ENCODE peak calls at places on chromosomes 16 and 17, in nine cellular contexts. Y, I, U, H, E, P, C, M and O are unnamed samples.

GRCh38 chr16:56824804-56825203 is 40.2 kb upstream of the SLC12A3 start:
- DNase-seq in C (no peak), M (no peak), E (no peak), P (no peak), I (no peak), U (no peak), Y (no peak), H (no peak), O (no peak)

GRCh38 chr17:28741358-28742349 is 2.2 kb upstream of the TRAF4 start:
- DNase-seq in P (no peak), M (no peak), U (peak; percentile 93), Y (no peak), H (no peak), I (no peak), E (no peak), C (no peak), O (no peak)

GRCh38 chr16:68367034-68367433 is 56.2 kb downstream of the PRMT7 start:
- DNase-seq in P (no peak), H (no peak), C (no peak), Y (peak; percentile 48), I (peak; percentile 30), M (no peak), E (no peak), U (peak; percentile 62), O (no peak)

GRCh38 chr17:62627904-62628603 is 584 bp downstream of the MRC2 start:
- DNase-seq in C (peak; percentile 61), M (peak; percentile 32), U (no peak), I (no peak), P (peak; percentile 85), E (no peak), H (no peak), Y (no peak), O (peak; percentile 49)

GRCh38 chr17:56112086-56112485 is 41.2 kb upstream of the ANKFN1 start:
- DNase-seq in M (no peak), E (no peak), H (no peak), Y (no peak), I (no peak), P (no peak), U (no peak), C (no peak), O (no peak)

GRCh38 chr17:68491864-68492263 is 20.4 kb upstream of the PRKAR1A start:
- DNase-seq in E (peak; percentile 68), H (no peak), C (no peak), I (peak; percentile 14), U (no peak), P (peak; percentile 48), M (peak; percentile 72), Y (peak; percentile 57), O (peak; percentile 29)

GRCh38 chr16:69930117-69930776 is 20.9 kb upstream of the CLEC18A start:
- DNase-seq in M (no peak), E (peak; percentile 60), C (peak; percentile 56), H (no peak), I (peak; percentile 32), P (peak; percentile 60), U (peak; percentile 68), Y (peak; percentile 45), O (peak; percentile 74)

GRCh38 chr16:47413041-47413440 is 47.8 kb downstream of the ITFG1 start:
- DNase-seq in Y (no peak), H (no peak), U (no peak), I (no peak), M (no peak), C (no peak), P (no peak), E (no peak), O (no peak)

GRCh38 chr17:8467527-8467926 is 31.8 kb downstream of the NDEL1 start:
- DNase-seq in M (no peak), P (no peak), U (no peak), H (no peak), E (no peak), C (no peak), I (no peak), Y (no peak), O (no peak)

GRCh38 chr17:8466466-8466865 is 30.8 kb downstream of the NDEL1 start:
- DNase-seq in M (no peak), C (no peak), P (no peak), I (no peak), E (no peak), H (no peak), U (no peak), Y (no peak), O (no peak)

GRCh38 chr17:8466873-8467272 is 31.2 kb downstream of the NDEL1 start:
- DNase-seq in C (no peak), H (no peak), U (no peak), P (no peak), Y (no peak), I (no peak), M (no peak), E (no peak), O (no peak)

GRCh38 chr17:8468988-8469387 is 33.3 kb downstream of the NDEL1 start:
- DNase-seq in P (no peak), E (no peak), C (no peak), M (no peak), H (no peak), Y (no peak), I (no peak), U (no peak), O (no peak)

DNA sequence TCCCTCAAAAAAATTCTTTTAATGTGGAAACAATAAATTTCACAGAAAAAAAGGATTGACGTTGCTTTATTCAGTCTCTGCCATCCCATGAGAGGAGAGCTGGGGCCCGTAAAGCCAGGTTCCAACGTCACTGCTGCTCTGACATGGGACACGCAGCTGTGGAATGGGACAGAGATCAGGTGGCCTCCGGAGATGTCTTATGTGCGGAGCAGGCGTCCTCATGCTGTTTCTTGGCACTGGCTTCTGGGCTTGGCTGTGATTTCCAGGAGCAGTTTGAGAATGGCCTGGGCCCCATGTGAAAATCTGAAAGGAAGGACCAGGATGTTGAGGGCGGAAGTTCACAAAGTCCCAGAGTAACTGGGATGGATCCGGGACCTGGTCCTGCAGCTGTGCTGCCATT is 32.4 kb downstream of the NDEL1 start:
- DNase-seq in E (no peak), M (no peak), P (no peak), C (peak; percentile 63), H (no peak), U (no peak), Y (no peak), I (no peak), O (no peak)
- H3K4me1 ChIP-seq in E (no peaks in the 10 kb centered on the region), M (peaks cover 10% of the 10 kb centered on the region), P (peaks cover 19% of the 10 kb centered on the region), C (peaks cover 23% of the 10 kb centered on the region), H (peaks cover 10% of the 10 kb centered on the region), U (no peaks in the 10 kb centered on the region), Y (peaks cover 41% of the 10 kb centered on the region), I (no peaks in the 10 kb centered on the region), O (peaks cover 10% of the 10 kb centered on the region)

GRCh38 chr16:88074041-88074440 is 122.8 kb downstream of the BANP start:
- DNase-seq in E (no peak), I (no peak), M (no peak), C (no peak), Y (no peak), U (no peak), P (no peak), H (no peak), O (no peak)

GRCh38 chr16:88076211-88076931 is 125.1 kb downstream of the BANP start:
- DNase-seq in I (no peak), P (no peak), M (no peak), E (no peak), Y (no peak), H (no peak), U (no peak), C (no peak), O (no peak)

GRCh38 chr16:88073201-88073721 is 122.0 kb downstream of the BANP start:
- DNase-seq in U (no peak), P (no peak), E (no peak), Y (no peak), C (no peak), H (no peak), M (no peak), I (no peak), O (no peak)

GRCh38 chr16:88077328-88078108 is 126.3 kb downstream of the BANP start:
- DNase-seq in Y (no peak), M (peak; percentile 39), C (no peak), E (no peak), P (no peak), U (no peak), H (no peak), I (no peak), O (peak; percentile 45)

GRCh38 chr16:88078111-88078775 is 127.0 kb downstream of the BANP start:
- DNase-seq in Y (no peak), I (no peak), M (no peak), E (no peak), P (no peak), U (no peak), C (no peak), H (no peak), O (no peak)
- H3K27ac ChIP-seq in Y (no peak overlapping the region), I (no peak overlapping the region), M (peak overlapping the region; percentile 45), E (no peak overlapping the region), P (no peak overlapping the region), U (no peak overlapping the region), C (no peak overlapping the region), H (no peak overlapping the region), O (no peak overlapping the region)

GRCh38 chr17:27385626-27386025 is 70.6 kb upstream of the KSR1 start:
- DNase-seq in Y (no peak), M (no peak), I (no peak), U (no peak), C (no peak), E (no peak), H (no peak), P (no peak), O (no peak)

GRCh38 chr17:27384721-27385120 is 71.5 kb upstream of the KSR1 start:
- DNase-seq in C (no peak), E (no peak), M (no peak), P (no peak), Y (no peak), I (no peak), H (no peak), U (no peak), O (no peak)

GRCh38 chr17:27386206-27387075 is 69.8 kb upstream of the KSR1 start:
- DNase-seq in M (no peak), C (no peak), P (no peak), I (no peak), H (no peak), U (no peak), Y (no peak), E (no peak), O (no peak)

GRCh38 chr17:27382025-27382424 is 74.2 kb upstream of the KSR1 start:
- DNase-seq in U (no peak), H (no peak), P (no peak), Y (no peak), M (no peak), C (no peak), E (no peak), I (no peak), O (no peak)

GRCh38 chr17:27384261-27384701 is 72.0 kb upstream of the KSR1 start:
- DNase-seq in Y (peak; percentile 63), H (no peak), P (no peak), C (peak; percentile 72), M (peak; percentile 82), E (peak; percentile 69), I (peak; percentile 71), U (no peak), O (peak; percentile 61)
- TF ChIP-seq CTCF in Y (no peak), H (no peak), P (no peak), C (no peak), M (no peak), E (no peak), I (no peak), U (no peak), O (no peak)

DNA sequence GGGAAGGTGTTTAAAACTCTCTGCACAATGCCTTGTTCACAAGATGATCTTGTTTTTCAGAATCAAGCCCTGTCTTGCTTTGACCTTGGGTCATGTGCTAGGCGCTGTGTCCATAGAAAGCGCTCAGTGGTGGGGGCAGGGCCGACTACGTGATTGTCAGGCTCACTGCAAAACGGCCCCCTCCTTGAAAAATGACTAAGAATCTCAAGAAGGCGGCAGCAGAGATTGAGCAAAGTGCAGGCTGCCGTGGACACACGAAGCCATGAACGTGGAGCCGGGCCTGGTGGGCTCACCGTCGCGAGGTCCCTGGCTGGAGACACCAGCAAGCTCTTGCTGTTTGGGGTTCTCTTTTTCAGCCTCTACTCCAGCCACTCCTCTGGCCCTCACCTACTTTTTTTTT is 10.2 kb downstream of the ATP2C2 start:
- DNase-seq in I (no peak), M (no peak), P (no peak), E (no peak), Y (no peak), U (no peak), C (no peak), H (no peak), O (no peak)
- H3K4me1 ChIP-seq in I (peaks cover 12% of the 10 kb centered on the region), M (no peaks in the 10 kb centered on the region), P (no peaks in the 10 kb centered on the region), E (no peaks in the 10 kb centered on the region), Y (no peaks in the 10 kb centered on the region), U (no peaks in the 10 kb centered on the region), C (no peaks in the 10 kb centered on the region), H (no peaks in the 10 kb centered on the region), O (no peaks in the 10 kb centered on the region)